ENCODE peak calls at places on chromosome 1, in six cellular contexts. V, R, L, O, W and T are unnamed samples.
A peak's percentile ranks its signal among the peaks of the same experiment; 100 is the strongest.

GRCh38 chr1:89587728-89588127 is 45.2 kb upstream of the LRRC8C start:
- DNase-seq in V (no peak), R (no peak), L (peak; percentile 17), O (no peak), W (no peak), T (no peak)

GRCh38 chr1:87348346-87349019 is 19.8 kb downstream of the LMO4 start:
- DNase-seq in V (no peak), R (no peak), L (no peak), O (no peak), W (no peak), T (no peak)

GRCh38 chr1:98400446-98400845 is 261.1 kb upstream of the SNX7 start:
- DNase-seq in V (no peak), R (no peak), L (no peak), O (no peak), W (no peak), T (no peak)

GRCh38 chr1:227946624-227947424 is 908 bp downstream of the WNT9A start:
- DNase-seq in V (peak; percentile 84), R (peak; percentile 87), L (peak; percentile 62), O (peak; percentile 80), W (peak; percentile 93), T (no peak)

GRCh38 chr1:67020304-67020703 is 33.6 kb downstream of the SLC35D1 start:
- DNase-seq in V (no peak), R (no peak), L (peak; percentile 90), O (no peak), W (no peak), T (no peak)

GRCh38 chr1:185837711-185838110 is 103.5 kb downstream of the HMCN1 start:
- DNase-seq in V (no peak), R (no peak), L (no peak), O (no peak), W (no peak), T (no peak)

GRCh38 chr1:59532102-59532501 is 235.2 kb downstream of the FGGY start:
- DNase-seq in V (no peak), R (no peak), L (no peak), O (no peak), W (no peak), T (no peak)

GRCh38 chr1:226575436-226576390 is 27.1 kb downstream of the STUM start:
- DNase-seq in V (no peak), R (no peak), L (no peak), O (no peak), W (no peak), T (no peak)

GRCh38 chr1:26148887-26149286 is 10.0 kb upstream of the FAM110D start:
- DNase-seq in V (no peak), R (no peak), L (no peak), O (no peak), W (peak; percentile 66), T (no peak)

GRCh38 chr1:32893198-32894018 is 7.1 kb downstream of the HPCA start:
- DNase-seq in V (peak; percentile 79), R (no peak), L (peak; percentile 37), O (peak; percentile 38), W (no peak), T (no peak)

GRCh38 chr1:217642455-217642854 is 11.3 kb downstream of the SPATA17 start:
- DNase-seq in V (no peak), R (no peak), L (no peak), O (no peak), W (no peak), T (no peak)

GRCh38 chr1:102942324-102942723 is 166.0 kb downstream of the COL11A1 start:
- DNase-seq in V (no peak), R (no peak), L (peak; percentile 81), O (no peak), W (no peak), T (no peak)

GRCh38 chr1:21509351-21510112 is at the start of gene ALPL:
- DNase-seq in V (no peak), R (no peak), L (no peak), O (no peak), W (no peak), T (no peak)

GRCh38 chr1:18537386-18538306 is 56.9 kb downstream of the KLHDC7A start:
- DNase-seq in V (peak; percentile 37), R (no peak), L (no peak), O (no peak), W (peak; percentile 77), T (no peak)

GRCh38 chr1:60825593-60825992 is 256.8 kb upstream of the NFIA start:
- DNase-seq in V (no peak), R (no peak), L (no peak), O (no peak), W (no peak), T (no peak)

GRCh38 chr1:109272831-109273547 is 10.0 kb downstream of the PSRC1 start:
- DNase-seq in V (no peak), R (no peak), L (no peak), O (peak; percentile 43), W (no peak), T (no peak)

GRCh38 chr1:147757015-147757990 is 3.1 kb downstream of the GJA5 start:
- DNase-seq in V (no peak), R (no peak), L (no peak), O (no peak), W (no peak), T (no peak)

GRCh38 chr1:46757956-46758304 is 39.0 kb upstream of the EFCAB14 start:
- DNase-seq in V (no peak), R (no peak), L (peak; percentile 11), O (no peak), W (no peak), T (no peak)

GRCh38 chr1:212215910-212216309 is 69.3 kb upstream of the PPP2R5A start:
- DNase-seq in V (no peak), R (no peak), L (no peak), O (no peak), W (no peak), T (no peak)

GRCh38 chr1:156259805-156260204 is 11.9 kb upstream of the PAQR6 start:
- DNase-seq in V (no peak), R (no peak), L (no peak), O (peak; percentile 38), W (no peak), T (no peak)

DNA sequence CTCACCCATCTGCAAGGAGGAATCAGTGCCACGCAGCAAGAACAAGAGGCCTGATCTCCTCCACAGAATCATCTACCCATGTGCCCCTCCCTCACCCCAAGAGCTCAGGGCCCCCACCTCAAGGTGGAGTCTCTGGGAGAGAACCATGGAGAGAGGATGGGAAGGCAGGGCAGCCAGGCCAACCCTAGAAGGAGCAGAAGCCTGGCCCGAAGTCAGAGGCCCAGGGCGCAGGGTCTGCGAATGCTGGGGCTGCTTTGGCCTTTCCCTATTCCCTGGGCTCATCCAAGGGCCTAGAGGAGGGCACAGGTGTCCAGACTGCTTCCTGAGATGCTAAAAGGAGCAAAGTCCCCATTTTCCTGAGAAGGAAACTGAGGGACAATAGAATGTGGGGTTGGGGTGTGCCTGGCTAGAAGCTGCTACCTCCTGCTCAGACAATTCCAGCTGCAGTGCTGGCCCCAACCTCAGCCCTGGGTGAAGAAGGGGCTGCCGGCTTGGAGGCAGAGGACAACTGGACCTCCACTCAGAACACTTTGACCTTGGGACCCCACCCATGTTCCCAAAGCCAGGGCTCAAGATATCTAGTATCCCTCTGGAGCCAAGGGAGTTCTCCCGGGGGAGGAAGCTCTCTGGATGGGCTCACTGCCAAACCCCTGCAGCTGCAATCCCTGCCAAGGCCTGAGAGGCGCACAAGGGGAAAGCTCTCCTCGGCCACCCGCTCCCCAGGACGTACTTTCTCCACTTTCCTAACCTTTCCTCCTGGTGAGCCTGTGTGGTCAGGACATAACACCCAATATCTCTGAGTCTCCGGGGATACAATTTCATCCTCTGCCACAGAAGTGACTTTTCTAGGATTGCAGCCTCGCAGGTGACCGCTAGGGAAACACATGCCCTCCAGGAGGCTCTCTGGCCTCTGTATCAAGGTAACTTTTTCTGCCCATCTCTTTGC is 16.6 kb upstream of the LEMD1 start:
- DNase-seq in V (peak; percentile 85), R (peak; percentile 58), L (peak; percentile 68), O (peak; percentile 60), W (no peak), T (no peak)
- TF ChIP-seq CTCF in V (peak; percentile 25), R (peak; percentile 45), L (peak; percentile 77), O (peak; percentile 22), W (peak; percentile 20), T (peak; percentile 40)

GRCh38 chr1:43653339-43653738 is 3.4 kb downstream of the KDM4A start:
- DNase-seq in V (no peak), R (no peak), L (no peak), O (peak; percentile 61), W (no peak), T (no peak)
- TF ChIP-seq CTCF in V (no peak), R (no peak), L (peak; percentile 34), O (no peak), W (peak; percentile 32), T (peak; percentile 20)

GRCh38 chr1:7579016-7579415 is 192.1 kb upstream of the VAMP3 start:
- DNase-seq in V (no peak), R (no peak), L (no peak), O (no peak), W (no peak), T (no peak)

GRCh38 chr1:7578206-7578605 is 192.9 kb upstream of the VAMP3 start:
- DNase-seq in V (no peak), R (no peak), L (no peak), O (no peak), W (no peak), T (no peak)

GRCh38 chr1:7575041-7575400 is 196.1 kb upstream of the VAMP3 start:
- DNase-seq in V (no peak), R (no peak), L (no peak), O (no peak), W (no peak), T (no peak)

GRCh38 chr1:7574121-7575040 is 196.7 kb upstream of the VAMP3 start:
- DNase-seq in V (no peak), R (no peak), L (no peak), O (no peak), W (no peak), T (no peak)

GRCh38 chr1:7576946-7577657 is 194.0 kb upstream of the VAMP3 start:
- DNase-seq in V (no peak), R (no peak), L (peak; percentile 8), O (peak; percentile 33), W (no peak), T (no peak)
- TF ChIP-seq CTCF in V (no peak), R (no peak), L (peak; percentile 35), O (no peak), W (peak; percentile 42), T (peak; percentile 24)

GRCh38 chr1:30982937-30983336 is 74.4 kb upstream of the SDC3 start:
- DNase-seq in V (no peak), R (no peak), L (no peak), O (no peak), W (no peak), T (peak; percentile 25)
- TF ChIP-seq CTCF in V (no peak), R (no peak), L (peak; percentile 23), O (no peak), W (peak; percentile 35), T (peak; percentile 51)

GRCh38 chr1:1620433-1621139 is 5.3 kb downstream of the MIB2 start:
- DNase-seq in V (no peak), R (no peak), L (no peak), O (no peak), W (no peak), T (no peak)
- TF ChIP-seq CTCF in V (no peak), R (no peak), L (no peak), O (no peak), W (no peak), T (no peak)

GRCh38 chr1:181504294-181505115 is 21.2 kb downstream of the CACNA1E start:
- DNase-seq in V (no peak), R (peak; percentile 37), L (no peak), O (peak; percentile 51), W (no peak), T (no peak)
- TF ChIP-seq CTCF in V (no peak), R (peak; percentile 73), L (peak; percentile 19), O (no peak), W (no peak), T (peak; percentile 10)